ENCODE peak calls at places on chromosomes 6 and 20, in six cellular contexts. Y is prostate gland, M is colonic mucosa, S is BJ, B is dorsolateral prefrontal cortex, X is A549. L is an unnamed sample.

GRCh38 chr6:143838395-143838794 is 4.7 kb upstream of the LTV1 start:
- DNase-seq in M (peak; percentile 61), S (no peak), Y (no peak), X (no peak), B (no peak), L (no peak)

GRCh38 chr6:132247381-132248159 is 153.7 kb downstream of the MOXD1 start:
- DNase-seq in X (no peak), Y (no peak), B (no peak), S (no peak), M (no peak), L (peak; percentile 37)

GRCh38 chr6:107418118-107418517 is 41.2 kb downstream of the PDSS2 start:
- DNase-seq in Y (no peak), X (peak; percentile 15), B (no peak), M (no peak), S (no peak), L (peak; percentile 39)

GRCh38 chr6:138653435-138653834 is 120.1 kb upstream of the CCDC28A start:
- DNase-seq in S (no peak), B (no peak), M (no peak), X (no peak), Y (no peak), L (no peak)

GRCh38 chr6:125787791-125788190 is 3.0 kb upstream of the NCOA7 start:
- DNase-seq in Y (no peak), S (no peak), M (no peak), X (peak; percentile 25), B (no peak), L (peak; percentile 76)

GRCh38 chr6:111909238-111909637 is 36.0 kb upstream of the FYN start:
- DNase-seq in Y (no peak), B (no peak), S (no peak), M (no peak), X (no peak), L (no peak)

GRCh38 chr20:19992996-19993908 is 23.9 kb upstream of the NAA20 start:
- DNase-seq in M (no peak), S (peak; percentile 87), X (peak; percentile 89), B (peak; percentile 54), Y (peak; percentile 52), L (peak; percentile 87)

GRCh38 chr6:88165877-88166492 is at the start of gene CNR1:
- DNase-seq in B (no peak), M (peak; percentile 81), Y (peak; percentile 37), S (no peak), X (peak; percentile 13), L (peak; percentile 40)

GRCh38 chr6:137218473-137218916 is 690 bp downstream of the IFNGR1 start:
- DNase-seq in Y (peak; percentile 15), M (peak; percentile 57), B (no peak), S (no peak), X (no peak), L (peak; percentile 76)

GRCh38 chr6:37551867-37552266 is 52.2 kb upstream of the CCDC167 start:
- DNase-seq in S (no peak), Y (no peak), X (no peak), M (no peak), B (no peak), L (no peak)

GRCh38 chr20:49477200-49477599 is 5.3 kb downstream of the KCNB1 start:
- DNase-seq in Y (no peak), M (no peak), B (no peak), S (no peak), X (no peak), L (no peak)

GRCh38 chr6:125018136-125018535 is 55.9 kb downstream of the RNF217 start:
- DNase-seq in B (no peak), S (no peak), M (no peak), Y (no peak), X (no peak), L (peak; percentile 45)

GRCh38 chr6:100209323-100210137 is 215.5 kb upstream of the MCHR2 start:
- DNase-seq in S (no peak), X (no peak), B (no peak), M (no peak), Y (no peak), L (peak; percentile 38)

GRCh38 chr6:33305052-33305451 is 6.3 kb upstream of the RGL2 start:
- DNase-seq in M (no peak), S (no peak), Y (no peak), B (no peak), X (no peak), L (no peak)

GRCh38 chr6:16805190-16805860 is 44.1 kb upstream of the ATXN1 start:
- DNase-seq in X (no peak), Y (no peak), B (no peak), S (no peak), M (no peak), L (peak; percentile 23)

GRCh38 chr6:35413911-35414310 is 38.2 kb upstream of the FANCE start:
- DNase-seq in X (no peak), B (no peak), S (no peak), Y (no peak), M (no peak), L (no peak)

GRCh38 chr6:56278186-56278585 is 30.8 kb upstream of the COL21A1 start:
- DNase-seq in S (no peak), X (peak; percentile 49), M (no peak), Y (no peak), B (no peak), L (no peak)

GRCh38 chr6:153309666-153310065 is 178.6 kb upstream of the RGS17 start:
- DNase-seq in S (no peak), B (no peak), Y (no peak), M (no peak), X (no peak), L (no peak)

GRCh38 chr20:64081620-64081964 is 1.7 kb downstream of the OPRL1 start:
- DNase-seq in Y (no peak), S (no peak), B (no peak), M (no peak), X (no peak), L (no peak)
- H3K4me3 ChIP-seq in Y (no peak overlapping the region), S (no peak overlapping the region), B (no peak overlapping the region), M (no peak overlapping the region), X (no peak overlapping the region), L (no peak overlapping the region)

DNA sequence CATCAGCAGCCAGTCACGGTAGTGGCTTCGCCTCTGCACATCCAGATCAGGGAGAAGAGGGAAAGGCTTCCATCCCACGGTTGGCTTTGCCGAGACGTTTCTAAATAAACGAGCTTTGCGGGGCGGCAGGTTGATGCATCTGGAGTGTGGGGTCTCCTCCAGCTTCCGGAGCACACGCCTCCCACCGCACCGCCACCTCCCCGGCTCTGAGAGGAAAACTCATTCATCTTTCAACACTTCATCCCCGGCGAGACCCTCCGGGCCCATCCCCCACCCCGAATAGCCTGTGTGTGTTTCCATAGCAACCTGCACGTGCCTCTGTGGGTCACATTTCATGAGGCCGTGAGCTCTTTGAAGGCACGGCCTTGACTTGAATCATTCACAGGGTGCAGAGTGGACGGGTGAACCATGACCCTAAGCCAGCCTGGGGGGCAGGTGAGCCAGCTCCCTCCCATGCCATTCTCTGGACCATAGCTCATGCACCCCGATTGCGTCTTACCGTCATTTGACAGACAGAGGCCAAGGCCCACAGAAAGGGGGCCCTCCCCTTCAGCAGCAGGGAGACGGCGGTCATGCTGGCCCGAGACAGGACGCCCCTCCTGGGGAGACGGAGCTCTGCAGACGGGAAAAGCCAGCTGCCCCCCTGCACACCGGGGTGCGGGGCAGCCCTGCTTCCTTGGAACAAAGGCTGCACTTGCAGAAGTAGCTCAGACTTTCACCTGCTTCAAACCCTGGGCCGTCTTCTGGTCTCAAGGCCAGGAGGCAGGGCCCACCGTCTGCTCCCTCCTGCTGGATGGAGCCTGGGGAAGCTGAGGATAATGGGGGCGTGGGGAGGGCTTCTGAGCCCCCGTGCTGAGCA is 16.3 kb upstream of the CHRNA4 start:
- DNase-seq in M (no peak), B (no peak), Y (no peak), X (no peak), S (no peak), L (no peak)
- TF ChIP-seq CTCF in M (no peak), B (no peak), Y (no peak), X (no peak), S (no peak), L (no peak)

GRCh38 chr6:116524236-116524635 is 12.8 kb downstream of the CALHM5 start:
- DNase-seq in S (no peak), X (no peak), Y (no peak), B (no peak), M (no peak), L (no peak)
- H3K4me3 ChIP-seq in S (no peak overlapping the region), X (no peak overlapping the region), Y (no peak overlapping the region), B (no peak overlapping the region), M (no peak overlapping the region), L (no peak overlapping the region)

GRCh38 chr20:21125072-21125848 is 622 bp upstream of the KIZ start:
- DNase-seq in Y (peak; percentile 43), X (peak; percentile 76), S (peak; percentile 5), B (peak; percentile 57), M (peak; percentile 60), L (peak; percentile 48)
- TF ChIP-seq CTCF in Y (no peak), X (peak; percentile 12), S (peak; percentile 42), B (no peak), M (no peak), L (peak; percentile 12)

GRCh38 chr6:12748411-12748810 is 31.8 kb downstream of the PHACTR1 start:
- DNase-seq in S (no peak), X (no peak), B (no peak), M (no peak), Y (no peak), L (no peak)
- H3K4me3 ChIP-seq in S (no peak overlapping the region), X (no peak overlapping the region), B (peak overlapping the region; percentile 54), M (no peak overlapping the region), Y (no peak overlapping the region), L (no peak overlapping the region)

L was measured in fibroblast of mammary gland.